ENCODE peak calls at places on chromosomes 4 and X, in five cellular contexts. C is GM12865, G is endothelial cell, H is OCI-LY7, Q is heart left ventricle. M is an unnamed sample.

GRCh38 chr4:156889616-156890594 is 81.7 kb downstream of the PDGFC start:
- DNase-seq in C (no peak), G (no peak), H (no peak), Q (peak), M (no peak)

GRCh38 chr4:98027827-98028226 is 115.4 kb downstream of the STPG2 start:
- DNase-seq in C (no peak), G (no peak), H (no peak), Q (no peak), M (no peak)

GRCh38 chr4:89765966-89766365 is 71.0 kb downstream of the SNCA start:
- DNase-seq in C (no peak), G (no peak), H (no peak), Q (no peak), M (no peak)

GRCh38 chr4:56683455-56683854 is 2.4 kb upstream of the HOPX start:
- DNase-seq in C (no peak), G (no peak), H (no peak), Q (no peak), M (no peak)

GRCh38 chrX:105116541-105116940 is 104.0 kb downstream of the TEX13A start:
- DNase-seq in C (no peak), G (no peak), H (no peak), Q (no peak), M (no peak)

GRCh38 chr4:23945521-23946017 is 55.7 kb upstream of the PPARGC1A start:
- DNase-seq in C (no peak), G (no peak), H (no peak), Q (peak), M (no peak)

GRCh38 chr4:56372774-56373173 is 14.5 kb downstream of the AASDH start:
- DNase-seq in C (no peak), G (no peak), H (no peak), Q (no peak), M (no peak)

GRCh38 chr4:153931804-153932203 is 142.9 kb upstream of the SFRP2 start:
- DNase-seq in C (no peak), G (no peak), H (no peak), Q (no peak), M (no peak)

GRCh38 chrX:7054219-7055206 is 93.0 kb upstream of the STS start:
- DNase-seq in C (no peak), G (no peak), H (no peak), Q (no peak), M (no peak)

GRCh38 chr4:128362760-128363159 is 75.1 kb upstream of the PGRMC2 start:
- DNase-seq in C (no peak), G (no peak), H (no peak), Q (no peak), M (no peak)

GRCh38 chrX:119693996-119694451 is 1.1 kb upstream of the SEPTIN6 start:
- DNase-seq in C (no peak), G (no peak), H (no peak), Q (peak), M (peak)

GRCh38 chrX:118739577-118739976 is 12.2 kb downstream of the IL13RA1 start:
- DNase-seq in C (no peak), G (no peak), H (no peak), Q (no peak), M (no peak)

GRCh38 chrX:138886769-138887168 is 175.3 kb upstream of the FGF13 start:
- DNase-seq in C (no peak), G (no peak), H (no peak), Q (no peak), M (no peak)

GRCh38 chr4:153971878-153972277 is 183.0 kb upstream of the SFRP2 start:
- DNase-seq in C (no peak), G (no peak), H (no peak), Q (no peak), M (no peak)

GRCh38 chr4:183260491-183261151 is 59.5 kb downstream of the CLDN22 start:
- DNase-seq in C (no peak), G (no peak), H (no peak), Q (no peak), M (no peak)

GRCh38 chrX:118216488-118216887 is 99.9 kb upstream of the KLHL13 start:
- DNase-seq in C (no peak), G (no peak), H (no peak), Q (no peak), M (no peak)

GRCh38 chrX:25561190-25561589 is 545.4 kb upstream of the ARX start:
- DNase-seq in C (no peak), G (no peak), H (no peak), Q (no peak), M (no peak)

GRCh38 chr4:88672987-88673386 is 24.6 kb downstream of the NAP1L5 start:
- DNase-seq in C (peak), G (peak), H (peak), Q (no peak), M (peak)

GRCh38 chrX:123108513-123109427 is 75.3 kb upstream of the GRIA3 start:
- DNase-seq in C (no peak), G (no peak), H (no peak), Q (peak), M (no peak)

GRCh38 chrX:9327747-9328145 is 137.1 kb upstream of the TBL1X start:
- DNase-seq in C (no peak), G (no peak), H (no peak), Q (no peak), M (no peak)

GRCh38 chr4:151887151-151887815 is 126.5 kb upstream of the GATB start:
- DNase-seq in C (peak), G (no peak), H (no peak), Q (no peak), M (no peak)

GRCh38 chrX:2504706-2505332 is 4.0 kb upstream of the DHRSX start:
- DNase-seq in C (no peak), G (no peak), H (no peak), Q (no peak), M (no peak)

GRCh38 chr4:40842725-40843401 is 93.1 kb downstream of the NSUN7 start:
- DNase-seq in C (no peak), G (no peak), H (no peak), Q (no peak), M (no peak)

GRCh38 chr4:828641-829271 is 2.8 kb upstream of the CPLX1 start:
- DNase-seq in C (no peak), G (peak), H (no peak), Q (peak), M (no peak)
- TF ChIP-seq CTCF in C (no peak), G (no peak), H (no peak), Q (no peak), M (peak)

GRCh38 chrX:45421806-45422205 is 221.1 kb upstream of the DIPK2B start:
- DNase-seq in C (no peak), G (no peak), H (no peak), Q (no peak), M (no peak)
- TF ChIP-seq CTCF in C (no peak), G (no peak), H (no peak), Q (no peak), M (no peak)

GRCh38 chrX:125439194-125439849 is 119.7 kb downstream of the TEX13C start:
- DNase-seq in C (no peak), G (no peak), H (no peak), Q (no peak), M (no peak)

GRCh38 chrX:125436855-125437254 is 117.2 kb downstream of the TEX13C start:
- DNase-seq in C (peak), G (no peak), H (peak), Q (no peak), M (peak)
- TF ChIP-seq CTCF in C (peak), G (peak), H (peak), Q (no peak), M (peak)

GRCh38 chrX:130120321-130120731 is 10.0 kb upstream of the ELF4 start:
- DNase-seq in C (peak), G (no peak), H (peak), Q (peak), M (peak)
- TF ChIP-seq CTCF in C (no peak), G (no peak), H (no peak), Q (no peak), M (no peak)

DNA sequence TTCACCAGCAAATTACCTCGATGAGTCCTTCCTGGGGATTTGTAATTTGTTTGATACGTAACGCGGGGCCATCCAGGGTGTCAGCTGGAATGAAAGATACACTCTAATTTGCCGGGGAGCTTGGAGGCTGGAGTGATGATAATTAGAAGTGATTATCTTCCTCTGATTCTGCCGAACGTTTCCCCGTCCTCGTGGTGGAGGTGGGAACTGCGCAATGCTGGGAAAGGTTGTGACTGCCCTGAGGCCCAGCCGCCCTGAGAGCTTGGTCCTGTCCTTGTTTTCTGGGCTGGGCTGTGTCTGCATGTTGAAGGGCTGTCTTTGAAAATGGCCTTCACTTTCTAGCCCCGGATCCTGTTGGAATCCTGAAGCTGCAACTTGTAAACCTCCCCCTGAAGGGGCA is 48.0 kb downstream of the SORCS2 start:
- DNase-seq in C (no peak), G (no peak), H (no peak), Q (no peak), M (no peak)
- TF ChIP-seq CTCF in C (no peak), G (no peak), H (no peak), Q (no peak), M (no peak)

GRCh38 chrX:40931921-40932320 is 153.3 kb upstream of the USP9X start:
- DNase-seq in C (no peak), G (no peak), H (no peak), Q (no peak), M (no peak)
- TF ChIP-seq CTCF in C (no peak), G (no peak), H (no peak), Q (no peak), M (no peak)

GRCh38 chr4:7649741-7650531 is 215.2 kb upstream of the PSAPL1 start:
- DNase-seq in C (peak), G (no peak), H (peak), Q (no peak), M (no peak)
- TF ChIP-seq CTCF in C (no peak), G (no peak), H (peak), Q (no peak), M (no peak)

M was measured in nephron progenitor cell.